ENCODE peak calls at places on chromosome 15, in eight cellular contexts. N is uterus, D is stomach, T is Karpas-422, J is tibial artery, P is pancreas, H is kidney, U is left lung. A is an unnamed sample.

GRCh38 chr15:64311566-64311965 is 44.4 kb downstream of the CSNK1G1 start:
- DNase-seq in U (no peak), T (no peak), P (no peak), D (no peak), N (no peak), H (no peak), J (no peak), A (no peak)

GRCh38 chr15:29123991-29124390 is 145.6 kb downstream of the NSMCE3 start:
- DNase-seq in J (no peak), U (no peak), H (peak), T (no peak), D (no peak), N (no peak), P (no peak), A (no peak)

GRCh38 chr15:82810863-82811421 is 1.5 kb downstream of the WHAMM start:
- DNase-seq in U (no peak), T (peak), J (no peak), P (no peak), D (no peak), N (no peak), H (no peak), A (peak)

GRCh38 chr15:56757884-56758283 is 24.6 kb upstream of the ZNF280D start:
- DNase-seq in D (no peak), U (no peak), H (no peak), J (no peak), T (peak), P (no peak), N (no peak), A (no peak)

GRCh38 chr15:33068007-33068441 is 126.5 kb downstream of the FMN1 start:
- DNase-seq in U (peak), T (no peak), H (peak), D (peak), N (no peak), J (peak), P (peak), A (no peak)

GRCh38 chr15:25611603-25612002 is 172.8 kb upstream of the UBE3A start:
- DNase-seq in T (no peak), D (no peak), P (no peak), N (no peak), J (peak), H (no peak), U (no peak), A (no peak)

GRCh38 chr15:49624046-49624445 is 3.2 kb downstream of the DTWD1 start:
- DNase-seq in T (no peak), P (no peak), U (no peak), D (no peak), H (no peak), N (no peak), J (no peak), A (no peak)

GRCh38 chr15:62549345-62549970 is 384.4 kb upstream of the C2CD4B start:
- DNase-seq in P (peak), H (no peak), U (no peak), J (no peak), T (peak), D (peak), N (no peak), A (no peak)

GRCh38 chr15:91385301-91385700 is 285.2 kb downstream of the SV2B start:
- DNase-seq in D (no peak), N (no peak), T (no peak), U (no peak), J (no peak), P (no peak), H (no peak), A (no peak)

GRCh38 chr15:62453356-62453755 is 288.3 kb upstream of the C2CD4B start:
- DNase-seq in U (no peak), D (no peak), J (no peak), P (no peak), T (no peak), H (no peak), N (no peak), A (no peak)

GRCh38 chr15:60412807-60413597 is 15.2 kb upstream of the ANXA2 start:
- DNase-seq in P (no peak), D (no peak), J (no peak), T (no peak), U (no peak), N (no peak), H (no peak), A (no peak)

GRCh38 chr15:68054658-68055223 is 626 bp downstream of the PIAS1 start:
- DNase-seq in N (peak), P (peak), H (peak), D (peak), T (peak), J (peak), U (peak), A (peak)

GRCh38 chr15:101277038-101277822 is at the start of gene SELENOS:
- DNase-seq in N (peak), T (peak), P (peak), H (peak), D (peak), U (peak), J (peak), A (peak)

GRCh38 chr15:99371180-99372103 is 120.2 kb downstream of the LRRC28 start:
- DNase-seq in N (no peak), U (no peak), T (no peak), J (no peak), P (no peak), H (no peak), D (no peak), A (no peak)

GRCh38 chr15:83380682-83381081 is 66.5 kb upstream of the SH3GL3 start:
- DNase-seq in J (no peak), T (peak), P (peak), U (no peak), D (no peak), N (no peak), H (no peak), A (no peak)

GRCh38 chr15:38941399-38941953 is 376.9 kb upstream of the RASGRP1 start:
- DNase-seq in N (no peak), U (no peak), D (no peak), H (peak), J (peak), P (no peak), T (no peak), A (no peak)

GRCh38 chr15:57559875-57560274 is 31.8 kb upstream of the MYZAP start:
- DNase-seq in U (no peak), D (peak), H (no peak), P (peak), N (peak), T (peak), J (peak), A (peak)

GRCh38 chr15:101478701-101479341 is 10.7 kb downstream of the PCSK6 start:
- DNase-seq in D (no peak), H (peak), U (no peak), N (no peak), T (no peak), J (no peak), P (no peak), A (no peak)

GRCh38 chr15:98003528-98003927 is 43.0 kb downstream of the ARRDC4 start:
- DNase-seq in H (no peak), T (no peak), U (no peak), D (no peak), P (no peak), N (no peak), J (no peak), A (no peak)

GRCh38 chr15:62601779-62602540 is 436.9 kb upstream of the C2CD4B start:
- DNase-seq in N (no peak), H (no peak), U (no peak), D (no peak), T (no peak), J (no peak), P (no peak), A (no peak)

GRCh38 chr15:100255644-100256043 is 86.1 kb downstream of the ADAMTS17 start:
- DNase-seq in H (no peak), J (no peak), U (no peak), N (no peak), D (no peak), P (peak), T (no peak), A (no peak)

GRCh38 chr15:84689858-84690257 is 26.1 kb downstream of the SEC11A start:
- DNase-seq in P (no peak), N (no peak), D (no peak), H (no peak), J (no peak), T (no peak), U (no peak), A (no peak)
- H3K27ac ChIP-seq in P (no peak), N (no peak), D (no peak), H (no peak), J (no peak), T (no peak), U (no peak), A (no peak)

GRCh38 chr15:74843891-74844299 is 939 bp upstream of the ULK3 start:
- DNase-seq in P (no peak), H (peak), D (no peak), U (no peak), J (no peak), T (no peak), N (peak), A (peak)
- H3K4me3 ChIP-seq in P (no peak), H (no peak), D (peak), U (peak), J (peak), T (peak), N (no peak), A (peak)

DNA sequence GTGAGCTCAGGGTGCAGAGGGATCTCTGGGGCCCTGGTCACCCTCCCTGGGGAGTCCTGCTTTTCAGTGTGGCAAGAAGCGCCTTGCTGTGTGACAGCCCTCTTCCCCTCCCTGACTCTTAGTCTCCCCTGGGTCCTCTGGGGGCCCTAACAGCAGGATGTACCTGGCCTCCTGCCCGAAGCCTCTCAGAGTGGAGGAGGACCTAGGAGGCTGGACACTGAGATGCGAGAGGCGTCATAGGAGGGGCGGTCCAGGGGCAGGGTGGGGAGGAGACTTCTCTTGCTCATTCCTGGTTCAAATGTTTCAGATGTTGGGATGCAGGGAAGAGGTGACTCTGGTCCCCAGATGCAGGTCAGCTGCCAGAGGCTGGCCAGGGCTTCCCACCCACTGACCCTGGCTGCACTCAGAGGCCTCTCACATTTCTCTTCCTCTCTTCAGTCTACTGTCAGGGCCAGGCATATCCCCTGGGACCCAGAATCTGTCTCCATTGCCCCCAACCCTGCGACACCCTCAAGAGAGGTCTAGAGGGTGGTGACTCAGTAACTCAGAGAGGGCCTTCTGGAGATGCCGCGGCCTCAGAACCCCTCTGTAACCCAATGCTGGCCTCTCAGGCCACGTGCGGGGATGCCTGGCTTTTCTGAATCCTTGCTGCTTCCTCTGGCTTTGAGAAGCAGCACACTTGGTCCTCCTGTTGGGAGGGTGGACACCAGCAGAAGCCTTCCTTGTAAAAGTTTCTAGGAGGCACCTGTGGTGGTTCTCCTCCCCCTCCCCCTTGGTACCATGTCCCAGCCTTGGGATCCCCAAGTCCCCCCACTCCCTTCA is 25.9 kb downstream of the SNX33 start:
- DNase-seq in U (peak), H (peak), D (peak), T (peak), N (peak), J (peak), P (no peak), A (no peak)
- H3K27ac ChIP-seq in U (peak), H (peak), D (peak), T (peak), N (peak), J (peak), P (peak), A (no peak)

GRCh38 chr15:89664441-89664840 is 9.2 kb upstream of the KIF7 start:
- DNase-seq in P (no peak), T (no peak), N (no peak), D (no peak), H (no peak), U (no peak), J (no peak), A (no peak)

GRCh38 chr15:89665449-89666146 is 10.3 kb upstream of the KIF7 start:
- DNase-seq in J (no peak), N (peak), T (no peak), P (peak), H (peak), D (peak), U (peak), A (no peak)

GRCh38 chr15:89662893-89663673 is 7.8 kb upstream of the KIF7 start:
- DNase-seq in T (no peak), N (peak), D (peak), P (no peak), H (peak), J (peak), U (no peak), A (no peak)

GRCh38 chr15:89666147-89666857 is 11.0 kb upstream of the KIF7 start:
- DNase-seq in D (no peak), H (no peak), T (no peak), J (no peak), U (no peak), N (no peak), P (no peak), A (no peak)

GRCh38 chr15:89664951-89665350 is 9.7 kb upstream of the KIF7 start:
- DNase-seq in J (no peak), P (no peak), H (no peak), N (no peak), T (no peak), U (no peak), D (no peak), A (no peak)
- H3K4me3 ChIP-seq in J (peak), P (no peak), H (peak), N (peak), T (no peak), U (peak), D (peak), A (no peak)

GRCh38 chr15:75179773-75180140 is 21.9 kb upstream of the C15orf39 start:
- DNase-seq in P (no peak), N (no peak), D (no peak), J (no peak), U (no peak), T (no peak), H (no peak), A (no peak)
- H3K27ac ChIP-seq in P (peak), N (peak), D (no peak), J (peak), U (no peak), T (no peak), H (no peak), A (no peak)

DNA sequence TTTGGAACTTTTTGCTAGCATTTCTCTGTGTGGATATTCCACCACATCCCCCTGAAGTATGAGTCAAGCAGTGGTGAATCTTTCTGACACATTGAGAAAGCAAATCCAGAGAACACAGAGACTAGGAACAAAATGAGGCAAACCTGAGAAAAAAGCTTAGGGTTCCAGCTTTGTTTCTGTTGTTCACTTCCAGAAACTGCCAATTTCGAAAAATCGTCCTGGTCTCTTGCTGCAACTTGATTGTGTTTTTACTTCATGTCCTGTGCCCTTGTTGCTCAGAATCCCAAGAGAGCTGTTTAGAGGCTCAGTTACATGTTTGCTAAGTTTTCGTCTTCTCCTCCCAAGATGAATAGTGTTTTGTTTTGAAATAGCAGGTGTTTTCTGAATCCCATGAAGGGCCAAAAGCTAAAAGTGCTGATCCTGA is 13.7 kb downstream of the MAP2K1 start:
- DNase-seq in U (no peak), J (no peak), N (no peak), D (no peak), P (no peak), T (no peak), H (no peak), A (no peak)
- H3K4me3 ChIP-seq in U (no peak), J (no peak), N (no peak), D (no peak), P (no peak), T (peak), H (no peak), A (no peak)